ENCODE peak calls at places on chromosomes 11 and 22, in seven cellular contexts. One of them, this sample, is unnamed.
A peak's percentile ranks its signal among the peaks of the same experiment; 100 is the strongest.

GRCh38 chr11:13294771-13295579 is 17.4 kb downstream of the BMAL1 start:
- DNase-seq in fibroblast of the aortic adventitia: no peak
- DNase-seq in lung: no peak
- DNase-seq in brain microvascular endothelial cell: no peak
- DNase-seq in GOT3: no peak
- DNase-seq in left kidney: no peak
- DNase-seq in AG08396: no peak
- DNase-seq in this sample: no peak

GRCh38 chr11:23554002-23554401 is 693.7 kb upstream of the CCDC179 start:
- DNase-seq in brain microvascular endothelial cell: no peak
- DNase-seq in GOT3: no peak
- DNase-seq in AG08396: no peak
- DNase-seq in left kidney: no peak
- DNase-seq in lung: no peak
- DNase-seq in fibroblast of the aortic adventitia: no peak
- DNase-seq in this sample: no peak

GRCh38 chr11:58006940-58007339 is 16.7 kb upstream of the OR9Q1 start:
- DNase-seq in brain microvascular endothelial cell: no peak
- DNase-seq in left kidney: no peak
- DNase-seq in lung: no peak
- DNase-seq in AG08396: peak; percentile 69
- DNase-seq in GOT3: no peak
- DNase-seq in fibroblast of the aortic adventitia: peak; percentile 45
- DNase-seq in this sample: peak; percentile 31

GRCh38 chr22:46881373-46882118 is 119.1 kb downstream of the TBC1D22A start:
- DNase-seq in lung: no peak
- DNase-seq in left kidney: no peak
- DNase-seq in AG08396: peak; percentile 48
- DNase-seq in GOT3: no peak
- DNase-seq in fibroblast of the aortic adventitia: peak; percentile 7
- DNase-seq in brain microvascular endothelial cell: peak; percentile 14
- DNase-seq in this sample: no peak

GRCh38 chr22:46561435-46561905 is 24.1 kb upstream of the CELSR1 start:
- DNase-seq in left kidney: peak; percentile 86
- DNase-seq in fibroblast of the aortic adventitia: no peak
- DNase-seq in lung: no peak
- DNase-seq in AG08396: no peak
- DNase-seq in GOT3: no peak
- DNase-seq in brain microvascular endothelial cell: no peak
- DNase-seq in this sample: no peak

GRCh38 chr11:93840981-93841380 is 9.4 kb downstream of the VSTM5 start:
- DNase-seq in left kidney: no peak
- DNase-seq in lung: no peak
- DNase-seq in AG08396: no peak
- DNase-seq in brain microvascular endothelial cell: no peak
- DNase-seq in GOT3: no peak
- DNase-seq in fibroblast of the aortic adventitia: no peak
- DNase-seq in this sample: peak; percentile 30

GRCh38 chr11:128716661-128717210 is 22.9 kb downstream of the FLI1 start:
- DNase-seq in left kidney: no peak
- DNase-seq in GOT3: no peak
- DNase-seq in fibroblast of the aortic adventitia: peak; percentile 62
- DNase-seq in brain microvascular endothelial cell: peak; percentile 53
- DNase-seq in lung: no peak
- DNase-seq in AG08396: peak; percentile 40
- DNase-seq in this sample: peak; percentile 84

GRCh38 chr11:87417951-87418350 is 380.2 kb downstream of the TMEM135 start:
- DNase-seq in lung: no peak
- DNase-seq in GOT3: no peak
- DNase-seq in left kidney: no peak
- DNase-seq in brain microvascular endothelial cell: no peak
- DNase-seq in fibroblast of the aortic adventitia: no peak
- DNase-seq in AG08396: no peak
- DNase-seq in this sample: no peak

GRCh38 chr11:63869686-63870085 is 30.8 kb downstream of the MARK2 start:
- DNase-seq in GOT3: no peak
- DNase-seq in left kidney: no peak
- DNase-seq in fibroblast of the aortic adventitia: no peak
- DNase-seq in lung: no peak
- DNase-seq in AG08396: no peak
- DNase-seq in brain microvascular endothelial cell: no peak
- DNase-seq in this sample: no peak

GRCh38 chr11:83051760-83052671 is 19.7 kb downstream of the RAB30 start:
- DNase-seq in AG08396: peak; percentile 66
- DNase-seq in lung: no peak
- DNase-seq in fibroblast of the aortic adventitia: peak; percentile 99
- DNase-seq in left kidney: peak; percentile 66
- DNase-seq in GOT3: no peak
- DNase-seq in brain microvascular endothelial cell: peak; percentile 84
- DNase-seq in this sample: peak; percentile 88

GRCh38 chr22:26610072-26610958 is 7.5 kb downstream of the CRYBB1 start:
- DNase-seq in brain microvascular endothelial cell: peak; percentile 89
- DNase-seq in AG08396: peak; percentile 88
- DNase-seq in left kidney: no peak
- DNase-seq in fibroblast of the aortic adventitia: peak; percentile 83
- DNase-seq in GOT3: peak; percentile 32
- DNase-seq in lung: no peak
- DNase-seq in this sample: peak; percentile 94

GRCh38 chr11:10777806-10778205 is 26.8 kb downstream of the CTR9 start:
- DNase-seq in AG08396: no peak
- DNase-seq in fibroblast of the aortic adventitia: peak; percentile 25
- DNase-seq in left kidney: no peak
- DNase-seq in GOT3: no peak
- DNase-seq in lung: no peak
- DNase-seq in brain microvascular endothelial cell: no peak
- DNase-seq in this sample: peak; percentile 44

GRCh38 chr11:33643167-33643817 is 57.3 kb downstream of the C11orf91 start:
- DNase-seq in GOT3: no peak
- DNase-seq in lung: peak; percentile 11
- DNase-seq in brain microvascular endothelial cell: no peak
- DNase-seq in AG08396: no peak
- DNase-seq in fibroblast of the aortic adventitia: no peak
- DNase-seq in left kidney: peak; percentile 35
- DNase-seq in this sample: no peak

GRCh38 chr22:42134033-42135020 is 3.7 kb upstream of the CYP2D6 start:
- DNase-seq in brain microvascular endothelial cell: no peak
- DNase-seq in left kidney: peak; percentile 12
- DNase-seq in fibroblast of the aortic adventitia: no peak
- DNase-seq in lung: no peak
- DNase-seq in AG08396: no peak
- DNase-seq in GOT3: no peak
- DNase-seq in this sample: no peak

GRCh38 chr22:48804811-48805301 is 1022.8 kb downstream of the BRD1 start:
- DNase-seq in left kidney: peak; percentile 67
- DNase-seq in lung: no peak
- DNase-seq in GOT3: no peak
- DNase-seq in fibroblast of the aortic adventitia: no peak
- DNase-seq in AG08396: no peak
- DNase-seq in brain microvascular endothelial cell: no peak
- DNase-seq in this sample: peak; percentile 32

GRCh38 chr11:73429121-73429740 is 53.0 kb downstream of the RELT start:
- DNase-seq in AG08396: peak; percentile 31
- DNase-seq in fibroblast of the aortic adventitia: peak; percentile 68
- DNase-seq in left kidney: no peak
- DNase-seq in GOT3: no peak
- DNase-seq in lung: no peak
- DNase-seq in brain microvascular endothelial cell: peak; percentile 69
- DNase-seq in this sample: peak; percentile 68

GRCh38 chr11:59706518-59707285 is 6.9 kb downstream of the OR10V1 start:
- DNase-seq in lung: no peak
- DNase-seq in brain microvascular endothelial cell: peak; percentile 93
- DNase-seq in left kidney: no peak
- DNase-seq in AG08396: peak; percentile 52
- DNase-seq in fibroblast of the aortic adventitia: peak; percentile 59
- DNase-seq in GOT3: no peak
- DNase-seq in this sample: peak; percentile 52

GRCh38 chr11:45654242-45654641 is 11.2 kb downstream of the CHST1 start:
- DNase-seq in GOT3: no peak
- DNase-seq in AG08396: no peak
- DNase-seq in lung: no peak
- DNase-seq in left kidney: peak; percentile 84
- DNase-seq in brain microvascular endothelial cell: no peak
- DNase-seq in fibroblast of the aortic adventitia: no peak
- DNase-seq in this sample: no peak

GRCh38 chr11:3056296-3057068 is 741 bp downstream of the CARS1 start:
- DNase-seq in GOT3: no peak
- DNase-seq in AG08396: no peak
- DNase-seq in brain microvascular endothelial cell: no peak
- DNase-seq in lung: peak; percentile 44
- DNase-seq in left kidney: peak; percentile 4
- DNase-seq in fibroblast of the aortic adventitia: peak; percentile 17
- DNase-seq in this sample: peak; percentile 31

GRCh38 chr11:71309181-71309580 is 56.8 kb upstream of the SHANK2 start:
- DNase-seq in brain microvascular endothelial cell: no peak
- DNase-seq in GOT3: no peak
- DNase-seq in lung: no peak
- DNase-seq in fibroblast of the aortic adventitia: no peak
- DNase-seq in left kidney: no peak
- DNase-seq in AG08396: no peak
- DNase-seq in this sample: no peak

GRCh38 chr11:2666828-2667570 is 32.8 kb downstream of the KCNQ1OT1 start:
- DNase-seq in lung: no peak
- DNase-seq in left kidney: no peak
- DNase-seq in AG08396: no peak
- DNase-seq in brain microvascular endothelial cell: no peak
- DNase-seq in fibroblast of the aortic adventitia: no peak
- DNase-seq in GOT3: no peak
- DNase-seq in this sample: no peak

GRCh38 chr22:36955691-36956090 is 42.3 kb downstream of the CSF2RB start:
- DNase-seq in AG08396: no peak
- DNase-seq in GOT3: no peak
- DNase-seq in fibroblast of the aortic adventitia: no peak
- DNase-seq in lung: no peak
- DNase-seq in left kidney: no peak
- DNase-seq in brain microvascular endothelial cell: no peak
- DNase-seq in this sample: no peak

GRCh38 chr11:47248304-47248663 is 330 bp downstream of the ACP2 start:
- DNase-seq in lung: no peak
- DNase-seq in GOT3: no peak
- DNase-seq in left kidney: no peak
- DNase-seq in AG08396: no peak
- DNase-seq in brain microvascular endothelial cell: no peak
- DNase-seq in fibroblast of the aortic adventitia: peak; percentile 35
- DNase-seq in this sample: no peak

GRCh38 chr11:116651757-116652237 is 121.0 kb downstream of the BUD13 start:
- DNase-seq in fibroblast of the aortic adventitia: no peak
- DNase-seq in GOT3: no peak
- DNase-seq in left kidney: no peak
- DNase-seq in brain microvascular endothelial cell: no peak
- DNase-seq in AG08396: no peak
- DNase-seq in lung: no peak
- DNase-seq in this sample: no peak

GRCh38 chr11:120217941-120218694 is 7.3 kb downstream of the OAF start:
- DNase-seq in GOT3: no peak
- DNase-seq in left kidney: peak; percentile 16
- DNase-seq in lung: no peak
- DNase-seq in AG08396: no peak
- DNase-seq in fibroblast of the aortic adventitia: no peak
- DNase-seq in brain microvascular endothelial cell: no peak
- DNase-seq in this sample: no peak

GRCh38 chr11:113859665-113860064 is 15.7 kb downstream of the USP28 start:
- DNase-seq in AG08396: no peak
- DNase-seq in brain microvascular endothelial cell: no peak
- DNase-seq in lung: no peak
- DNase-seq in fibroblast of the aortic adventitia: no peak
- DNase-seq in GOT3: no peak
- DNase-seq in left kidney: peak; percentile 31
- DNase-seq in this sample: no peak

GRCh38 chr11:1927151-1928037 is 7.9 kb downstream of the TNNT3 start:
- DNase-seq in fibroblast of the aortic adventitia: peak; percentile 25
- DNase-seq in brain microvascular endothelial cell: no peak
- DNase-seq in AG08396: no peak
- DNase-seq in lung: no peak
- DNase-seq in left kidney: peak; percentile 69
- DNase-seq in GOT3: no peak
- DNase-seq in this sample: no peak

GRCh38 chr11:75547617-75548054 is 14.4 kb upstream of the SERPINH1 start:
- DNase-seq in GOT3: no peak
- DNase-seq in brain microvascular endothelial cell: no peak
- DNase-seq in AG08396: peak; percentile 87
- DNase-seq in fibroblast of the aortic adventitia: peak; percentile 77
- DNase-seq in left kidney: peak; percentile 92
- DNase-seq in lung: peak; percentile 72
- DNase-seq in this sample: peak; percentile 87

GRCh38 chr11:2089536-2090165 is 49.5 kb downstream of the IGF2 start:
- DNase-seq in lung: no peak
- DNase-seq in left kidney: peak; percentile 30
- DNase-seq in GOT3: no peak
- DNase-seq in brain microvascular endothelial cell: no peak
- DNase-seq in AG08396: peak; percentile 71
- DNase-seq in fibroblast of the aortic adventitia: peak; percentile 7
- DNase-seq in this sample: no peak

GRCh38 chr22:29820941-29821789 is 16.9 kb downstream of the ASCC2 start:
- DNase-seq in AG08396: peak; percentile 59
- DNase-seq in brain microvascular endothelial cell: peak; percentile 100
- DNase-seq in lung: peak; percentile 95
- DNase-seq in left kidney: no peak
- DNase-seq in fibroblast of the aortic adventitia: peak; percentile 100
- DNase-seq in GOT3: no peak
- DNase-seq in this sample: peak; percentile 73

GRCh38 chr11:119861160-119861559 is 132.2 kb upstream of the NECTIN1 start:
- DNase-seq in left kidney: no peak
- DNase-seq in brain microvascular endothelial cell: no peak
- DNase-seq in fibroblast of the aortic adventitia: no peak
- DNase-seq in GOT3: no peak
- DNase-seq in AG08396: no peak
- DNase-seq in lung: no peak
- DNase-seq in this sample: no peak

GRCh38 chr22:29524440-29525191 is 28.9 kb downstream of the THOC5 start:
- DNase-seq in left kidney: no peak
- DNase-seq in lung: no peak
- DNase-seq in brain microvascular endothelial cell: peak; percentile 12
- DNase-seq in AG08396: peak; percentile 33
- DNase-seq in fibroblast of the aortic adventitia: peak; percentile 25
- DNase-seq in GOT3: no peak
- DNase-seq in this sample: peak; percentile 41

GRCh38 chr11:73469401-73469800 is 93.2 kb downstream of the RELT start:
- DNase-seq in left kidney: no peak
- DNase-seq in AG08396: no peak
- DNase-seq in brain microvascular endothelial cell: no peak
- DNase-seq in fibroblast of the aortic adventitia: no peak
- DNase-seq in lung: no peak
- DNase-seq in GOT3: no peak
- DNase-seq in this sample: no peak

GRCh38 chr22:41597635-41597953 is 8.0 kb upstream of the PMM1 start:
- DNase-seq in GOT3: no peak
- DNase-seq in AG08396: no peak
- DNase-seq in lung: no peak
- DNase-seq in left kidney: no peak
- DNase-seq in fibroblast of the aortic adventitia: no peak
- DNase-seq in brain microvascular endothelial cell: no peak
- DNase-seq in this sample: no peak

GRCh38 chr11:1162498-1163311 is 5.0 kb downstream of the MUC5AC start:
- DNase-seq in fibroblast of the aortic adventitia: no peak
- DNase-seq in brain microvascular endothelial cell: no peak
- DNase-seq in left kidney: no peak
- DNase-seq in lung: no peak
- DNase-seq in GOT3: no peak
- DNase-seq in AG08396: peak; percentile 16
- DNase-seq in this sample: no peak

GRCh38 chr11:6200975-6201374 is 2.0 kb downstream of the OR52W1 start:
- DNase-seq in lung: peak; percentile 67
- DNase-seq in AG08396: no peak
- DNase-seq in left kidney: no peak
- DNase-seq in brain microvascular endothelial cell: no peak
- DNase-seq in GOT3: no peak
- DNase-seq in fibroblast of the aortic adventitia: no peak
- DNase-seq in this sample: no peak

GRCh38 chr11:44823920-44824704 is 97.3 kb downstream of the TSPAN18 start:
- DNase-seq in GOT3: no peak
- DNase-seq in AG08396: no peak
- DNase-seq in brain microvascular endothelial cell: no peak
- DNase-seq in left kidney: peak; percentile 70
- DNase-seq in lung: no peak
- DNase-seq in fibroblast of the aortic adventitia: no peak
- DNase-seq in this sample: no peak

This sample was measured in astrocyte of the hippocampus.